ENCODE peak calls at places on chromosomes 5 and 9, in eight cellular contexts. F is RWPE1; I is natural killer cell; X is fibroblast of lung; D is OCI-LY7; E is CD4-positive, alpha-beta T cell; M is choroid plexus epithelial cell; W is cardiac muscle cell. C is an unnamed sample.

GRCh38 chr5:74641014-74641777 is 668 bp upstream of the ENC1 start:
- DNase-seq in F (peak; percentile 70), I (peak; percentile 34), X (peak; percentile 78), D (peak; percentile 63), E (peak; percentile 5), M (peak; percentile 80), W (peak; percentile 85), C (peak; percentile 43)

GRCh38 chr9:123695391-123695790 is 234.5 kb downstream of the DENND1A start:
- DNase-seq in F (no peak), I (no peak), X (no peak), D (no peak), E (no peak), M (no peak), W (no peak), C (no peak)

GRCh38 chr5:12730354-12730753 is 826.1 kb upstream of the CTNND2 start:
- DNase-seq in F (no peak), I (no peak), X (no peak), D (no peak), E (no peak), M (no peak), W (no peak), C (no peak)

GRCh38 chr5:96083361-96083881 is 121.8 kb upstream of the ELL2 start:
- DNase-seq in F (no peak), I (no peak), X (no peak), D (no peak), E (no peak), M (no peak), W (no peak), C (no peak)

GRCh38 chr5:124235576-124235975 is 510.9 kb downstream of the ZNF608 start:
- DNase-seq in F (no peak), I (no peak), X (no peak), D (no peak), E (no peak), M (no peak), W (no peak), C (no peak)

GRCh38 chr5:174056064-174056842 is 10.7 kb downstream of the NSG2 start:
- DNase-seq in F (no peak), I (no peak), X (no peak), D (no peak), E (no peak), M (no peak), W (no peak), C (no peak)

GRCh38 chr5:1293997-1294838 is 650 bp downstream of the TERT start:
- DNase-seq in F (no peak), I (peak; percentile 13), X (no peak), D (peak; percentile 83), E (no peak), M (no peak), W (peak; percentile 12), C (peak; percentile 12)

GRCh38 chr9:93501406-93501805 is 48.0 kb upstream of the FAM120AOS start:
- DNase-seq in F (peak; percentile 44), I (no peak), X (peak; percentile 12), D (peak; percentile 10), E (no peak), M (peak; percentile 39), W (no peak), C (no peak)

GRCh38 chr9:135547756-135548736 is 2.1 kb downstream of the OBP2A start:
- DNase-seq in F (no peak), I (no peak), X (no peak), D (no peak), E (no peak), M (no peak), W (no peak), C (no peak)

GRCh38 chr5:14188778-14189177 is 45.6 kb downstream of the TRIO start:
- DNase-seq in F (no peak), I (no peak), X (no peak), D (no peak), E (no peak), M (no peak), W (no peak), C (no peak)

GRCh38 chr5:113071401-113071800 is 94.8 kb downstream of the DCP2 start:
- DNase-seq in F (no peak), I (no peak), X (no peak), D (no peak), E (no peak), M (no peak), W (no peak), C (no peak)

GRCh38 chr9:92506184-92506857 is 24.0 kb upstream of the ASPN start:
- DNase-seq in F (peak; percentile 98), I (no peak), X (peak; percentile 97), D (no peak), E (no peak), M (peak; percentile 88), W (no peak), C (no peak)

GRCh38 chr5:132495672-132496630 is 5.4 kb upstream of the IRF1 start:
- DNase-seq in F (peak; percentile 99), I (peak; percentile 60), X (peak; percentile 94), D (peak; percentile 93), E (peak; percentile 94), M (peak; percentile 95), W (peak; percentile 80), C (peak; percentile 79)

GRCh38 chr9:89304479-89305188 is 6.4 kb upstream of the CKS2 start:
- DNase-seq in F (no peak), I (no peak), X (no peak), D (peak; percentile 36), E (no peak), M (no peak), W (no peak), C (no peak)

GRCh38 chr5:134252671-134253070 is 26.8 kb upstream of the PPP2CA start:
- DNase-seq in F (peak; percentile 60), I (no peak), X (peak; percentile 70), D (no peak), E (no peak), M (peak; percentile 85), W (peak; percentile 28), C (no peak)

GRCh38 chr5:3911111-3911510 is 315.5 kb downstream of the IRX1 start:
- DNase-seq in F (no peak), I (no peak), X (no peak), D (no peak), E (no peak), M (no peak), W (no peak), C (no peak)

GRCh38 chr5:153151558-153151957 is 338.9 kb upstream of the GRIA1 start:
- DNase-seq in F (no peak), I (no peak), X (no peak), D (no peak), E (no peak), M (no peak), W (no peak), C (no peak)

GRCh38 chr5:153153086-153153485 is 337.4 kb upstream of the GRIA1 start:
- DNase-seq in F (no peak), I (no peak), X (peak; percentile 15), D (no peak), E (no peak), M (peak; percentile 7), W (no peak), C (no peak)

GRCh38 chr5:153147891-153148623 is 342.4 kb upstream of the GRIA1 start:
- DNase-seq in F (peak; percentile 63), I (no peak), X (peak; percentile 49), D (peak; percentile 39), E (no peak), M (peak; percentile 51), W (peak; percentile 73), C (no peak)

GRCh38 chr5:153148624-153148976 is 341.9 kb upstream of the GRIA1 start:
- DNase-seq in F (no peak), I (no peak), X (no peak), D (no peak), E (no peak), M (no peak), W (no peak), C (no peak)
- TF ChIP-seq CTCF in F (peak; percentile 30), I (no peak), X (no peak), D (peak; percentile 6), E (no peak), M (no peak), W (no peak), C (no peak)

DNA sequence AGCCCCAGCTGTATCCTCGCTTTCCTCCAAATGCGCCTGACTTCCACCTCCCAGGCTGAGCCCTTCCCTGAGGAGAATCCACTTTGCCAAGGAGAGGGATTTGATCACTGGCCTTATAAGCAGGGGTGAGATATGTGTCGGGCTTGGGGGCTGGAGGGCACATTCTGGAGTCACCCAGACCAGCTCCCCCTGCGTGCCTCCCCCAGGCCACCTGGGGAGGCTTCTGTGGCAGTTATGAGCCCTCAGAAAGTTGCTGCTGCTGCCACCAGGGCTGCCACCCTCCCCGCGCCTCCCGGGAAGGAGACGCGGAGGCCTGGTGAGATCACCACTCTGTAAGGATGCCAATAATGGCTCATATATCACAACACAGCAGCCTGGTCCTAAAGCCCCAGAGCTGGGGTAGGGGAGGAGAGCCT is 211.5 kb downstream of the PAPPA start:
- DNase-seq in F (peak; percentile 56), I (no peak), X (peak; percentile 82), D (no peak), E (no peak), M (peak; percentile 76), W (no peak), C (no peak)
- TF ChIP-seq CTCF in F (no peak), I (no peak), X (peak; percentile 21), D (no peak), E (no peak), M (peak; percentile 41), W (peak; percentile 20), C (no peak)

DNA sequence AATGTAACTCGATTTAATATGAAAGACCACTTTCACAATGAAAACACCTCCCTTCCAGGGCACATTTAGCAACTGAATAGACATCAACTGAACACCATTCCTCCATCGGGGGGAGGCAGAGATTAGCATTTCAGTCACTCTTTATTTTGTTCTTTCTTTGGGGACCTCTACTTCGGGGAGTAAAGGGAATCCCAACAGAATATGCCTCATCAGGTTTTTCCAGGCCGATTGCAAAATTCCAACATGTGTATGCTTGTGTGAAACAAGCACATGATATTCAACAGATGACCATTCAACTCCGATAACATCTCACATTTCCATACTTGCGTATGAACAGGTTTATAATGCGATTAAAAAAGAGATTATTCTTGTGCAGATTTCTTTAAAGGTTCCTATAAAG is 124.2 kb upstream of the RETREG1 start:
- DNase-seq in F (peak; percentile 41), I (no peak), X (peak; percentile 72), D (no peak), E (no peak), M (no peak), W (no peak), C (no peak)
- TF ChIP-seq CTCF in F (no peak), I (no peak), X (peak; percentile 21), D (peak; percentile 15), E (no peak), M (peak; percentile 17), W (peak; percentile 9), C (no peak)

GRCh38 chr9:549425-549997 is 292.0 kb upstream of the DMRT1 start:
- DNase-seq in F (no peak), I (no peak), X (no peak), D (no peak), E (no peak), M (no peak), W (no peak), C (no peak)

GRCh38 chr9:547309-547708 is 294.2 kb upstream of the DMRT1 start:
- DNase-seq in F (no peak), I (no peak), X (no peak), D (no peak), E (no peak), M (no peak), W (no peak), C (no peak)

GRCh38 chr9:546235-546634 is 295.3 kb upstream of the DMRT1 start:
- DNase-seq in F (no peak), I (no peak), X (no peak), D (no peak), E (no peak), M (no peak), W (peak; percentile 63), C (no peak)

GRCh38 chr9:545480-545879 is 296.0 kb upstream of the DMRT1 start:
- DNase-seq in F (no peak), I (no peak), X (no peak), D (no peak), E (no peak), M (no peak), W (no peak), C (no peak)

GRCh38 chr9:546797-547223 is 294.7 kb upstream of the DMRT1 start:
- DNase-seq in F (no peak), I (no peak), X (peak; percentile 27), D (peak; percentile 60), E (no peak), M (peak; percentile 24), W (peak; percentile 77), C (no peak)
- TF ChIP-seq CTCF in F (no peak), I (no peak), X (peak; percentile 36), D (peak; percentile 77), E (no peak), M (peak; percentile 47), W (peak; percentile 55), C (no peak)

C was measured in activated B cell treated with CpG ODN at 0.5 μM for 24 hours.